ENCODE peak calls at places on chromosomes 16 and 17, in six cellular contexts. One of them, this sample, is unnamed.
A peak's percentile ranks its signal among the peaks of the same experiment; 100 is the strongest.

GRCh38 chr17:44527102-44527501 is 23.9 kb upstream of the GPATCH8 start:
- DNase-seq in WTC11: no peak
- DNase-seq in neural progenitor cell: no peak
- DNase-seq in MCF 10A: no peak
- DNase-seq in MM.1S: no peak
- DNase-seq in right atrium auricular region: no peak
- DNase-seq in this sample: no peak

GRCh38 chr16:48347980-48348379 is 37.2 kb downstream of the SIAH1 start:
- DNase-seq in WTC11: no peak
- DNase-seq in neural progenitor cell: no peak
- DNase-seq in MCF 10A: no peak
- DNase-seq in MM.1S: no peak
- DNase-seq in right atrium auricular region: no peak
- DNase-seq in this sample: no peak

GRCh38 chr17:8163978-8164814 is 1.4 kb upstream of the VAMP2 start:
- DNase-seq in WTC11: no peak
- DNase-seq in neural progenitor cell: no peak
- DNase-seq in MCF 10A: no peak
- DNase-seq in MM.1S: no peak
- DNase-seq in right atrium auricular region: peak; percentile 91
- DNase-seq in this sample: peak; percentile 88

GRCh38 chr16:86605950-86606349 is 27.6 kb downstream of the FOXL1 start:
- DNase-seq in WTC11: no peak
- DNase-seq in neural progenitor cell: no peak
- DNase-seq in MCF 10A: no peak
- DNase-seq in MM.1S: no peak
- DNase-seq in right atrium auricular region: no peak
- DNase-seq in this sample: no peak

GRCh38 chr17:42155614-42156045 is 841 bp upstream of the RAB5C start:
- DNase-seq in WTC11: no peak
- DNase-seq in neural progenitor cell: peak; percentile 39
- DNase-seq in MCF 10A: no peak
- DNase-seq in MM.1S: no peak
- DNase-seq in right atrium auricular region: no peak
- DNase-seq in this sample: no peak

GRCh38 chr16:27285676-27286196 is 17.2 kb upstream of the NSMCE1 start:
- DNase-seq in WTC11: no peak
- DNase-seq in neural progenitor cell: no peak
- DNase-seq in MCF 10A: no peak
- DNase-seq in MM.1S: no peak
- DNase-seq in right atrium auricular region: peak; percentile 62
- DNase-seq in this sample: no peak

GRCh38 chr17:21417921-21418320 is 41.8 kb downstream of the KCNJ12 start:
- DNase-seq in WTC11: no peak
- DNase-seq in neural progenitor cell: no peak
- DNase-seq in MCF 10A: no peak
- DNase-seq in MM.1S: no peak
- DNase-seq in right atrium auricular region: no peak
- DNase-seq in this sample: no peak

GRCh38 chr16:75086281-75086680 is 30.3 kb downstream of the LDHD start:
- DNase-seq in WTC11: no peak
- DNase-seq in neural progenitor cell: no peak
- DNase-seq in MCF 10A: peak; percentile 4
- DNase-seq in MM.1S: no peak
- DNase-seq in right atrium auricular region: no peak
- DNase-seq in this sample: no peak

GRCh38 chr17:32742686-32743538 is 134.0 kb downstream of the MYO1D start:
- DNase-seq in WTC11: no peak
- DNase-seq in neural progenitor cell: no peak
- DNase-seq in MCF 10A: no peak
- DNase-seq in MM.1S: no peak
- DNase-seq in right atrium auricular region: no peak
- DNase-seq in this sample: no peak

GRCh38 chr17:66416207-66416940 is 114.0 kb downstream of the PRKCA start:
- DNase-seq in WTC11: no peak
- DNase-seq in neural progenitor cell: peak; percentile 39
- DNase-seq in MCF 10A: no peak
- DNase-seq in MM.1S: no peak
- DNase-seq in right atrium auricular region: no peak
- DNase-seq in this sample: no peak

GRCh38 chr16:67431077-67431804 is at the start of gene HSD11B2:
- DNase-seq in WTC11: peak; percentile 75
- DNase-seq in neural progenitor cell: peak; percentile 91
- DNase-seq in MCF 10A: peak; percentile 45
- DNase-seq in MM.1S: peak; percentile 43
- DNase-seq in right atrium auricular region: no peak
- DNase-seq in this sample: peak; percentile 22

GRCh38 chr16:82091225-82091624 is 56.2 kb downstream of the HSD17B2 start:
- DNase-seq in WTC11: no peak
- DNase-seq in neural progenitor cell: no peak
- DNase-seq in MCF 10A: no peak
- DNase-seq in MM.1S: no peak
- DNase-seq in right atrium auricular region: no peak
- DNase-seq in this sample: no peak

GRCh38 chr16:73196670-73197069 is 148.7 kb upstream of the ZFHX3 start:
- DNase-seq in WTC11: peak; percentile 73
- DNase-seq in neural progenitor cell: peak; percentile 85
- DNase-seq in MCF 10A: peak; percentile 85
- DNase-seq in MM.1S: peak; percentile 6
- DNase-seq in right atrium auricular region: peak; percentile 82
- DNase-seq in this sample: peak; percentile 46

GRCh38 chr16:84925092-84925772 is 86.1 kb downstream of the ZDHHC7 start:
- DNase-seq in WTC11: peak; percentile 94
- DNase-seq in neural progenitor cell: peak; percentile 56
- DNase-seq in MCF 10A: peak; percentile 59
- DNase-seq in MM.1S: no peak
- DNase-seq in right atrium auricular region: no peak
- DNase-seq in this sample: peak; percentile 82

GRCh38 chr16:84234656-84235285 is 5.0 kb downstream of the KCNG4 start:
- DNase-seq in WTC11: no peak
- DNase-seq in neural progenitor cell: no peak
- DNase-seq in MCF 10A: no peak
- DNase-seq in MM.1S: no peak
- DNase-seq in right atrium auricular region: no peak
- DNase-seq in this sample: no peak

GRCh38 chr16:74743668-74744299 is 30.8 kb downstream of the FA2H start:
- DNase-seq in WTC11: no peak
- DNase-seq in neural progenitor cell: no peak
- DNase-seq in MCF 10A: peak; percentile 94
- DNase-seq in MM.1S: no peak
- DNase-seq in right atrium auricular region: no peak
- DNase-seq in this sample: no peak

GRCh38 chr17:17443173-17443572 is 33.6 kb upstream of the MED9 start:
- DNase-seq in WTC11: no peak
- DNase-seq in neural progenitor cell: no peak
- DNase-seq in MCF 10A: no peak
- DNase-seq in MM.1S: no peak
- DNase-seq in right atrium auricular region: no peak
- DNase-seq in this sample: no peak

GRCh38 chr17:41404024-41404651 is 6.7 kb upstream of the KRT31 start:
- DNase-seq in WTC11: no peak
- DNase-seq in neural progenitor cell: no peak
- DNase-seq in MCF 10A: peak; percentile 99
- DNase-seq in MM.1S: no peak
- DNase-seq in right atrium auricular region: no peak
- DNase-seq in this sample: peak; percentile 89

GRCh38 chr17:61466246-61466645 is 14.0 kb downstream of the TBX4 start:
- DNase-seq in WTC11: no peak
- DNase-seq in neural progenitor cell: no peak
- DNase-seq in MCF 10A: no peak
- DNase-seq in MM.1S: no peak
- DNase-seq in right atrium auricular region: no peak
- DNase-seq in this sample: no peak

GRCh38 chr17:79473111-79473835 is 137.6 kb downstream of the RBFOX3 start:
- DNase-seq in WTC11: no peak
- DNase-seq in neural progenitor cell: no peak
- DNase-seq in MCF 10A: no peak
- DNase-seq in MM.1S: no peak
- DNase-seq in right atrium auricular region: no peak
- DNase-seq in this sample: no peak

GRCh38 chr16:71412270-71413160 is 29.3 kb downstream of the TLE7 start:
- DNase-seq in WTC11: peak; percentile 87
- DNase-seq in neural progenitor cell: peak; percentile 92
- DNase-seq in MCF 10A: peak; percentile 80
- DNase-seq in MM.1S: peak; percentile 78
- DNase-seq in right atrium auricular region: peak; percentile 74
- DNase-seq in this sample: peak; percentile 77

GRCh38 chr16:14105976-14106375 is 34.9 kb downstream of the MRTFB start:
- DNase-seq in WTC11: no peak
- DNase-seq in neural progenitor cell: no peak
- DNase-seq in MCF 10A: no peak
- DNase-seq in MM.1S: no peak
- DNase-seq in right atrium auricular region: no peak
- DNase-seq in this sample: no peak

GRCh38 chr17:39235555-39236221 is 9.9 kb upstream of the STAC2 start:
- DNase-seq in WTC11: peak; percentile 79
- DNase-seq in neural progenitor cell: peak; percentile 87
- DNase-seq in MCF 10A: peak; percentile 73
- DNase-seq in MM.1S: peak; percentile 74
- DNase-seq in right atrium auricular region: no peak
- DNase-seq in this sample: peak; percentile 80

GRCh38 chr16:4375717-4376116 is 4.1 kb downstream of the VASN start:
- DNase-seq in WTC11: no peak
- DNase-seq in neural progenitor cell: peak; percentile 1
- DNase-seq in MCF 10A: peak; percentile 42
- DNase-seq in MM.1S: no peak
- DNase-seq in right atrium auricular region: no peak
- DNase-seq in this sample: no peak

GRCh38 chr16:1580956-1581355 is 30.9 kb downstream of the IFT140 start:
- DNase-seq in WTC11: no peak
- DNase-seq in neural progenitor cell: no peak
- DNase-seq in MCF 10A: no peak
- DNase-seq in MM.1S: no peak
- DNase-seq in right atrium auricular region: no peak
- DNase-seq in this sample: no peak

DNA sequence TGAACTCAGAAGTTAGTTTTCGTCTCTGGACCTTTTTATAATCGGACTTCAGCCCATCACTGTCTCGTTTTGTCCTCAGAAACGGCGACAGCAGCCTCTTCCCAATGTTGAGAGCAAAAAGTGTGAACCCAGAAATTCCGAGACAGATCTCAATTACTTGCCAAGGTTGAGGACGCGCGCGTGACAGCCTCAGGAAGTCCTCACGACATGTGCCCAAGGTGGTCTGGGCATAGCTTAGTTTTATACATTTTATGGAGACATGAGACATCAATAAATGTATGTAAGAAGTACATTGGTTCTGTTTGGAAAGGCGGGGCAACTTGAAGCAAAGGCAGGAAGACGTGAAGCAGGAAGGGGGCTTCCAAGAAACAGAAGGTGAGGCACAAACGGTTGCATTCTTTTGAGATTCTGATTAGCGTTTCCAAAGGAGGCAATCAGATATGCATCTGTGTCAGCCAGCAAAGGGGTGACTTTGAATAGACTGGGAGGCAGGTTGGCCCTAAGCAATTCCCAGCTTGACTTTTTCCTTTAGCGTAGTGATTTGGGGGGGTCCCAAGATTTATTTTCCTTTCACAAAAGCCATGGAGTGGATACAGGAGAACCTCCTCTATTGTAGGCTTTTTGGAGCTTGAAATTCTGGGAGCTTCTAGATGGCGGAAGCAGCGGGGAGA is 583 bp upstream of the ZNF747 start:
- DNase-seq in WTC11: no peak
- DNase-seq in neural progenitor cell: peak; percentile 41
- DNase-seq in MCF 10A: no peak
- DNase-seq in MM.1S: no peak
- DNase-seq in right atrium auricular region: no peak
- DNase-seq in this sample: peak; percentile 57
- TF ChIP-seq CTCF in WTC11: no peak
- TF ChIP-seq CTCF in neural progenitor cell: no peak
- TF ChIP-seq CTCF in MCF 10A: no peak
- TF ChIP-seq CTCF in MM.1S: no peak
- TF ChIP-seq CTCF in right atrium auricular region: no peak
- TF ChIP-seq CTCF in this sample: no peak

GRCh38 chr16:57413301-57413730 is 8.7 kb downstream of the CCL17 start:
- DNase-seq in WTC11: no peak
- DNase-seq in neural progenitor cell: no peak
- DNase-seq in MCF 10A: no peak
- DNase-seq in MM.1S: no peak
- DNase-seq in right atrium auricular region: no peak
- DNase-seq in this sample: no peak
- TF ChIP-seq CTCF in WTC11: no peak
- TF ChIP-seq CTCF in neural progenitor cell: no peak
- TF ChIP-seq CTCF in MCF 10A: no peak
- TF ChIP-seq CTCF in MM.1S: no peak
- TF ChIP-seq CTCF in right atrium auricular region: no peak
- TF ChIP-seq CTCF in this sample: no peak

GRCh38 chr16:29961479-29962343 is at the start of gene TMEM219:
- DNase-seq in WTC11: peak; percentile 86
- DNase-seq in neural progenitor cell: peak; percentile 94
- DNase-seq in MCF 10A: peak; percentile 77
- DNase-seq in MM.1S: peak; percentile 93
- DNase-seq in right atrium auricular region: peak; percentile 88
- DNase-seq in this sample: peak; percentile 91
- TF ChIP-seq CTCF in WTC11: no peak
- TF ChIP-seq CTCF in neural progenitor cell: peak; percentile 50
- TF ChIP-seq CTCF in MCF 10A: peak; percentile 14
- TF ChIP-seq CTCF in MM.1S: peak; percentile 29
- TF ChIP-seq CTCF in right atrium auricular region: peak; percentile 59
- TF ChIP-seq CTCF in this sample: peak; percentile 23

DNA sequence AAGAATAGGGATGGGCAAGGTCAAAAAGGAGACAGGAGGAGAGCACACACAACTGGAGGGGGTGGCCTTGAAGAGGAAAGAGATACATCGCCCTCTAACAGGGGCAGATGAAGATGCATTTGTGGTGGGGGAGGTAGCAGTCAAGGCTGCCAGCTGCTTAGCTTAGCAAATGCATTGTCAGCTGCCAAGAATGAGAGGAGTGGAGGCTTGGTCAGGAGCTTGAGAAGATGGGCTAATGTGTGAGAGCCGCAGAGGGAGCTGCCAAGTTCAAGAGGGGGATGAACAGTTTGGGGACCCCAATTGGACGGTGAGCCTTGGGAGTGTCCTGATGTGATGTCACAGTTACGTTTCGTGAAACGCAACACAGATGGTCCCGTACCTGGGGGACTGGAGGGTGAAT is 28.9 kb upstream of the GNA13 start:
- DNase-seq in WTC11: no peak
- DNase-seq in neural progenitor cell: no peak
- DNase-seq in MCF 10A: no peak
- DNase-seq in MM.1S: no peak
- DNase-seq in right atrium auricular region: no peak
- DNase-seq in this sample: no peak
- TF ChIP-seq CTCF in WTC11: no peak
- TF ChIP-seq CTCF in neural progenitor cell: no peak
- TF ChIP-seq CTCF in MCF 10A: no peak
- TF ChIP-seq CTCF in MM.1S: no peak
- TF ChIP-seq CTCF in right atrium auricular region: no peak
- TF ChIP-seq CTCF in this sample: no peak

This sample was measured in activated CD8-positive, alpha-beta T cell treated with anti-CD3 and anti-CD28 coated beads for 36 hours.